ENCODE peak calls at places on chromosome 15, in ten cellular contexts. One of them, this sample, is unnamed.

GRCh38 chr15:65377976-65378366 is at the start of gene IGDCC3:
- DNase-seq in AG04450: no peak
- DNase-seq in CD4-positive, alpha-beta T cell: no peak
- DNase-seq in GM23338: peak
- DNase-seq in CD8-positive, alpha-beta T cell: no peak
- DNase-seq in lower lobe of right lung: no peak
- DNase-seq in A549: no peak
- DNase-seq in heart right ventricle: no peak
- DNase-seq in astrocyte: no peak
- DNase-seq in psoas muscle: no peak
- DNase-seq in this sample: no peak

GRCh38 chr15:80682201-80682600 is 12.9 kb upstream of the ABHD17C start:
- DNase-seq in AG04450: no peak
- DNase-seq in CD4-positive, alpha-beta T cell: no peak
- DNase-seq in GM23338: no peak
- DNase-seq in CD8-positive, alpha-beta T cell: no peak
- DNase-seq in lower lobe of right lung: no peak
- DNase-seq in A549: no peak
- DNase-seq in heart right ventricle: no peak
- DNase-seq in astrocyte: no peak
- DNase-seq in psoas muscle: no peak
- DNase-seq in this sample: no peak

GRCh38 chr15:63043391-63044076 is 987 bp downstream of the TPM1 start:
- DNase-seq in AG04450: no peak
- DNase-seq in CD4-positive, alpha-beta T cell: no peak
- DNase-seq in GM23338: no peak
- DNase-seq in CD8-positive, alpha-beta T cell: no peak
- DNase-seq in lower lobe of right lung: peak
- DNase-seq in A549: no peak
- DNase-seq in heart right ventricle: no peak
- DNase-seq in astrocyte: no peak
- DNase-seq in psoas muscle: peak
- DNase-seq in this sample: peak

GRCh38 chr15:70569139-70569717 is 194.1 kb downstream of the UACA start:
- DNase-seq in AG04450: peak
- DNase-seq in CD4-positive, alpha-beta T cell: no peak
- DNase-seq in GM23338: peak
- DNase-seq in CD8-positive, alpha-beta T cell: no peak
- DNase-seq in lower lobe of right lung: no peak
- DNase-seq in A549: peak
- DNase-seq in heart right ventricle: peak
- DNase-seq in astrocyte: peak
- DNase-seq in psoas muscle: no peak
- DNase-seq in this sample: no peak

GRCh38 chr15:89542369-89542768 is 32.9 kb upstream of the TICRR start:
- DNase-seq in AG04450: no peak
- DNase-seq in CD4-positive, alpha-beta T cell: no peak
- DNase-seq in GM23338: no peak
- DNase-seq in CD8-positive, alpha-beta T cell: no peak
- DNase-seq in lower lobe of right lung: no peak
- DNase-seq in A549: no peak
- DNase-seq in heart right ventricle: no peak
- DNase-seq in astrocyte: no peak
- DNase-seq in psoas muscle: no peak
- DNase-seq in this sample: no peak

GRCh38 chr15:57367556-57367955 is 8.7 kb upstream of the CGNL1 start:
- DNase-seq in AG04450: no peak
- DNase-seq in CD4-positive, alpha-beta T cell: no peak
- DNase-seq in GM23338: no peak
- DNase-seq in CD8-positive, alpha-beta T cell: no peak
- DNase-seq in lower lobe of right lung: no peak
- DNase-seq in A549: no peak
- DNase-seq in heart right ventricle: no peak
- DNase-seq in astrocyte: peak
- DNase-seq in psoas muscle: no peak
- DNase-seq in this sample: no peak

GRCh38 chr15:40358492-40359353 is 704 bp downstream of the DISP2 start:
- DNase-seq in AG04450: no peak
- DNase-seq in CD4-positive, alpha-beta T cell: no peak
- DNase-seq in GM23338: peak
- DNase-seq in CD8-positive, alpha-beta T cell: peak
- DNase-seq in lower lobe of right lung: no peak
- DNase-seq in A549: no peak
- DNase-seq in heart right ventricle: no peak
- DNase-seq in astrocyte: no peak
- DNase-seq in psoas muscle: no peak
- DNase-seq in this sample: no peak

GRCh38 chr15:84826369-84826823 is 9.2 kb downstream of the ALPK3 start:
- DNase-seq in AG04450: no peak
- DNase-seq in CD4-positive, alpha-beta T cell: no peak
- DNase-seq in GM23338: peak
- DNase-seq in CD8-positive, alpha-beta T cell: no peak
- DNase-seq in lower lobe of right lung: no peak
- DNase-seq in A549: peak
- DNase-seq in heart right ventricle: no peak
- DNase-seq in astrocyte: no peak
- DNase-seq in psoas muscle: peak
- DNase-seq in this sample: no peak

GRCh38 chr15:78620021-78620838 is 566 bp downstream of the CHRNA3 start:
- DNase-seq in AG04450: no peak
- DNase-seq in CD4-positive, alpha-beta T cell: no peak
- DNase-seq in GM23338: peak
- DNase-seq in CD8-positive, alpha-beta T cell: peak
- DNase-seq in lower lobe of right lung: no peak
- DNase-seq in A549: peak
- DNase-seq in heart right ventricle: no peak
- DNase-seq in astrocyte: no peak
- DNase-seq in psoas muscle: no peak
- DNase-seq in this sample: no peak

DNA sequence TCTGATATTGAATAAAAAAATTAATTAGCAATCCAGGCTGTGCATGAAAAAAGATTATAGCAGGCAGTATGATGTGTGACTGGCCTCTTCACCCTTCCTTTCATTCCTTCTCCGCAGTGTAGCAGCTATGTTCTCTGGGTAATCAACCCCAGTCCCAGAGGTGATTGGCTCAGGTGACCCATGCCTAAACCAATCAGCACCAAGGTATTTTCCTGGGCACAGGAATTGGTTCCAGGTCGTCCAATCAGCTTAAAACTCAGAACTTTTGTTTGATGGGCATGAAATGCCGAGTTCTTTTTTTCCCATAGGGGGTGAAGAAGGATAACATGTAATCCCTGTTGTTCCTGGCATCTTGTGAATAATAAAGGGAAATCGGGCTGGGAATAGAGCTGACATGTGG is 5.8 kb upstream of the BNC1 start:
- DNase-seq in AG04450: no peak
- DNase-seq in CD4-positive, alpha-beta T cell: no peak
- DNase-seq in GM23338: peak
- DNase-seq in CD8-positive, alpha-beta T cell: no peak
- DNase-seq in lower lobe of right lung: no peak
- DNase-seq in A549: no peak
- DNase-seq in heart right ventricle: no peak
- DNase-seq in astrocyte: no peak
- DNase-seq in psoas muscle: no peak
- DNase-seq in this sample: no peak
- H3K27ac ChIP-seq in AG04450: no peak
- H3K27ac ChIP-seq in CD4-positive, alpha-beta T cell: no peak
- H3K27ac ChIP-seq in GM23338: no peak
- H3K27ac ChIP-seq in CD8-positive, alpha-beta T cell: no peak
- H3K27ac ChIP-seq in lower lobe of right lung: no peak
- H3K27ac ChIP-seq in A549: no peak
- H3K27ac ChIP-seq in heart right ventricle: no peak
- H3K27ac ChIP-seq in astrocyte: no peak
- H3K27ac ChIP-seq in psoas muscle: no peak
- H3K27ac ChIP-seq in this sample: no peak

DNA sequence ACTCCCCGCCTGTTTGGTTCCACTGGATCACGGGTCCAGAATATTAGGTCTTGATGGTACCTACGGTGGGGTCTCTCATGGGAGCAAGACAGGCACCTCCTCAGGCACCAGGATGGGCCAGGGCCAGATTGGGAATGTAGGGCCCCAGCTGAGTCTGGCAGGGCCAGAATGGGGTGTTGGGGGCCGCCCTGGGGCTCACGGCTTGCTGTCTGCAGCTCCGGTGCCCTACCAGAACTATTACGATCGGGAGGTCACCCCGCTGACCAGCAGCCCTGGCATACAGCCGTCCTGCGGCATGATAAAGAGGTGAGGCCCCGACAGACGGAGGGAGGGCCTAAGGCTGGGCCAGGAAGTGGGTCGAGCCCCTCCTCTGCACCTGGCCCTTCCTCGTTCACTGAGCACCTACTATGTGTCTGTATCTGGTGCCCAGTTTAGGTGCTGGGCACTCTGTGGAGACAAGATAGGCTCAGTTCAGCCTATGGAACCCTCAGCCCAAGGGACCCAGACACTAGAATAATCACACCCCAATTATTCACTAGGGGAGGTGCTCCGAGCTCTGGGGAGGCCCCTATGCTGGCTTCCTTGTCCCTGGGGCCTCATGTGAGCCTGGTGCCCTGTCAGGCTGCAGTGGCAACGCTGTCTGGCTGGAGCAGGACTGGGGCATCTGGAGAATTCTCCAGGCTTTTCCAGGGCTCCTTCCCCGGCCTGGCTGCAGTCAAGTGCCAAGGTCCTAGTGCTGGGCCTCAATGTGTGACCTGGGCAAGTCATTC is 37.9 kb downstream of the PSTPIP1 start:
- DNase-seq in AG04450: no peak
- DNase-seq in CD4-positive, alpha-beta T cell: no peak
- DNase-seq in GM23338: no peak
- DNase-seq in CD8-positive, alpha-beta T cell: no peak
- DNase-seq in lower lobe of right lung: peak
- DNase-seq in A549: no peak
- DNase-seq in heart right ventricle: no peak
- DNase-seq in astrocyte: no peak
- DNase-seq in psoas muscle: no peak
- DNase-seq in this sample: no peak
- H3K27ac ChIP-seq in AG04450: no peak
- H3K27ac ChIP-seq in CD4-positive, alpha-beta T cell: no peak
- H3K27ac ChIP-seq in GM23338: no peak
- H3K27ac ChIP-seq in CD8-positive, alpha-beta T cell: no peak
- H3K27ac ChIP-seq in lower lobe of right lung: no peak
- H3K27ac ChIP-seq in A549: no peak
- H3K27ac ChIP-seq in heart right ventricle: no peak
- H3K27ac ChIP-seq in astrocyte: no peak
- H3K27ac ChIP-seq in psoas muscle: no peak
- H3K27ac ChIP-seq in this sample: no peak

GRCh38 chr15:66894363-66894762 is 171.0 kb upstream of the SMAD3 start:
- DNase-seq in AG04450: no peak
- DNase-seq in CD4-positive, alpha-beta T cell: no peak
- DNase-seq in GM23338: no peak
- DNase-seq in CD8-positive, alpha-beta T cell: no peak
- DNase-seq in lower lobe of right lung: no peak
- DNase-seq in A549: no peak
- DNase-seq in heart right ventricle: no peak
- DNase-seq in astrocyte: no peak
- DNase-seq in psoas muscle: no peak
- DNase-seq in this sample: no peak
- H3K27ac ChIP-seq in AG04450: no peak
- H3K27ac ChIP-seq in CD4-positive, alpha-beta T cell: no peak
- H3K27ac ChIP-seq in GM23338: no peak
- H3K27ac ChIP-seq in CD8-positive, alpha-beta T cell: no peak
- H3K27ac ChIP-seq in lower lobe of right lung: no peak
- H3K27ac ChIP-seq in A549: no peak
- H3K27ac ChIP-seq in heart right ventricle: no peak
- H3K27ac ChIP-seq in astrocyte: no peak
- H3K27ac ChIP-seq in psoas muscle: no peak
- H3K27ac ChIP-seq in this sample: no peak

DNA sequence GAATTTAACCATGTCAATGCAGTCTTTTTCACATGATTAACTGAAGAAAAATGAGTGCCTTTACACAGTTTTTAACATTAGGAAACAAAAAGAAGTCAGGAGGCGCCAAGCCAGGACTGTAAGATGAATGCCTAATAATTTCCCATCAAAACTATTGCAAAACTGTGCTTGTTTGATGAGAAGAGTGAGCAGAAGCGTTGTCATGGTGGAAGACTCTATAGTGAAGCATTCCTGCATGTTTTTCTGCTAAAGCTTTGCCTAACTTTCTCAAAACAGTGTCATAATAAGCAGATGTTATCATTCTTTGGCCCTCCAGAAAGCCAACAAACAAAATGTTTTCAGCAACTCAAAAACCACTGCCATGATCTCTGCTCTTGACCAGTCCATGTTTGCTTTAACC is 156.8 kb upstream of the CDIN1 start:
- DNase-seq in AG04450: no peak
- DNase-seq in CD4-positive, alpha-beta T cell: no peak
- DNase-seq in GM23338: no peak
- DNase-seq in CD8-positive, alpha-beta T cell: no peak
- DNase-seq in lower lobe of right lung: no peak
- DNase-seq in A549: no peak
- DNase-seq in heart right ventricle: no peak
- DNase-seq in astrocyte: no peak
- DNase-seq in psoas muscle: no peak
- DNase-seq in this sample: no peak
- H3K27ac ChIP-seq in AG04450: no peak
- H3K27ac ChIP-seq in CD4-positive, alpha-beta T cell: no peak
- H3K27ac ChIP-seq in GM23338: no peak
- H3K27ac ChIP-seq in CD8-positive, alpha-beta T cell: no peak
- H3K27ac ChIP-seq in lower lobe of right lung: no peak
- H3K27ac ChIP-seq in A549: no peak
- H3K27ac ChIP-seq in heart right ventricle: no peak
- H3K27ac ChIP-seq in astrocyte: no peak
- H3K27ac ChIP-seq in psoas muscle: no peak
- H3K27ac ChIP-seq in this sample: no peak

GRCh38 chr15:68584704-68585573 is 6.1 kb downstream of the CORO2B start:
- DNase-seq in AG04450: no peak
- DNase-seq in CD4-positive, alpha-beta T cell: no peak
- DNase-seq in GM23338: no peak
- DNase-seq in CD8-positive, alpha-beta T cell: no peak
- DNase-seq in lower lobe of right lung: no peak
- DNase-seq in A549: no peak
- DNase-seq in heart right ventricle: no peak
- DNase-seq in astrocyte: no peak
- DNase-seq in psoas muscle: no peak
- DNase-seq in this sample: no peak

GRCh38 chr15:68587769-68588385 is 9.1 kb downstream of the CORO2B start:
- DNase-seq in AG04450: no peak
- DNase-seq in CD4-positive, alpha-beta T cell: no peak
- DNase-seq in GM23338: no peak
- DNase-seq in CD8-positive, alpha-beta T cell: no peak
- DNase-seq in lower lobe of right lung: no peak
- DNase-seq in A549: no peak
- DNase-seq in heart right ventricle: no peak
- DNase-seq in astrocyte: no peak
- DNase-seq in psoas muscle: no peak
- DNase-seq in this sample: no peak

GRCh38 chr15:68586274-68586961 is 7.6 kb downstream of the CORO2B start:
- DNase-seq in AG04450: no peak
- DNase-seq in CD4-positive, alpha-beta T cell: no peak
- DNase-seq in GM23338: no peak
- DNase-seq in CD8-positive, alpha-beta T cell: no peak
- DNase-seq in lower lobe of right lung: no peak
- DNase-seq in A549: peak
- DNase-seq in heart right ventricle: no peak
- DNase-seq in astrocyte: peak
- DNase-seq in psoas muscle: no peak
- DNase-seq in this sample: peak

GRCh38 chr15:68583936-68584703 is 5.3 kb downstream of the CORO2B start:
- DNase-seq in AG04450: no peak
- DNase-seq in CD4-positive, alpha-beta T cell: no peak
- DNase-seq in GM23338: no peak
- DNase-seq in CD8-positive, alpha-beta T cell: no peak
- DNase-seq in lower lobe of right lung: no peak
- DNase-seq in A549: no peak
- DNase-seq in heart right ventricle: no peak
- DNase-seq in astrocyte: no peak
- DNase-seq in psoas muscle: no peak
- DNase-seq in this sample: no peak

GRCh38 chr15:68585574-68586273 is 6.9 kb downstream of the CORO2B start:
- DNase-seq in AG04450: no peak
- DNase-seq in CD4-positive, alpha-beta T cell: no peak
- DNase-seq in GM23338: no peak
- DNase-seq in CD8-positive, alpha-beta T cell: no peak
- DNase-seq in lower lobe of right lung: no peak
- DNase-seq in A549: no peak
- DNase-seq in heart right ventricle: no peak
- DNase-seq in astrocyte: no peak
- DNase-seq in psoas muscle: no peak
- DNase-seq in this sample: no peak
- H3K27ac ChIP-seq in AG04450: no peak
- H3K27ac ChIP-seq in CD4-positive, alpha-beta T cell: no peak
- H3K27ac ChIP-seq in GM23338: no peak
- H3K27ac ChIP-seq in CD8-positive, alpha-beta T cell: no peak
- H3K27ac ChIP-seq in lower lobe of right lung: no peak
- H3K27ac ChIP-seq in A549: peak
- H3K27ac ChIP-seq in heart right ventricle: no peak
- H3K27ac ChIP-seq in astrocyte: peak
- H3K27ac ChIP-seq in psoas muscle: no peak
- H3K27ac ChIP-seq in this sample: peak